ENCODE peak calls at places on chromosome 17, in seven cellular contexts. T is aorta; R is CD4-positive, alpha-beta memory T cell; I is mesendoderm; V is colonic mucosa; N is DND-41; J is vagina. E is an unnamed sample.

GRCh38 chr17:40345161-40346034 is 19.1 kb downstream of the GJD3 start:
- DNase-seq in J (no peak), R (no peak), I (peak), T (peak), N (no peak), V (peak), E (peak)

GRCh38 chr17:63542942-63543821 is 7.1 kb upstream of the DCAF7 start:
- DNase-seq in T (no peak), N (no peak), J (no peak), I (no peak), V (peak), R (no peak), E (no peak)

GRCh38 chr17:45739786-45740185 is 44.3 kb upstream of the CRHR1 start:
- DNase-seq in R (no peak), T (no peak), N (no peak), V (no peak), I (no peak), J (no peak), E (no peak)

GRCh38 chr17:80656590-80656989 is 112.0 kb downstream of the RPTOR start:
- DNase-seq in T (no peak), N (no peak), R (no peak), J (no peak), V (no peak), I (no peak), E (no peak)

GRCh38 chr17:72476575-72476986 is 355.8 kb downstream of the SOX9 start:
- DNase-seq in V (no peak), J (no peak), I (peak), N (no peak), T (no peak), R (no peak), E (no peak)

GRCh38 chr17:83028851-83029250 is 50.6 kb upstream of the METRNL start:
- DNase-seq in R (no peak), J (peak), I (no peak), T (no peak), V (no peak), N (no peak), E (no peak)

GRCh38 chr17:57874434-57875108 is 24.7 kb upstream of the MRPS23 start:
- DNase-seq in R (no peak), I (peak), V (peak), J (no peak), T (peak), N (peak), E (no peak)

GRCh38 chr17:7219812-7220592 is at the start of the genes ACADVL and DLG4:
- DNase-seq in T (peak), I (peak), R (peak), N (peak), V (peak), J (peak), E (peak)

GRCh38 chr17:58121925-58122324 is 26.3 kb upstream of the OR4D1 start:
- DNase-seq in V (no peak), I (peak), J (no peak), R (peak), T (no peak), N (peak), E (peak)

GRCh38 chr17:82668631-82669099 is 20.4 kb upstream of the WDR45B start:
- DNase-seq in V (peak), R (no peak), I (peak), J (no peak), T (peak), N (no peak), E (peak)

GRCh38 chr17:50363217-50364060 is 9.5 kb downstream of the MRPL27 start:
- DNase-seq in T (no peak), J (no peak), N (no peak), I (peak), R (no peak), V (no peak), E (no peak)

GRCh38 chr17:3963214-3964201 is 729 bp downstream of the ATP2A3 start:
- DNase-seq in I (no peak), R (peak), J (no peak), V (peak), N (peak), T (peak), E (peak)

GRCh38 chr17:50037321-50038107 is 18.4 kb upstream of the ITGA3 start:
- DNase-seq in N (no peak), I (no peak), V (peak), R (no peak), J (peak), T (peak), E (no peak)

GRCh38 chr17:80446645-80447405 is 29.6 kb downstream of the NPTX1 start:
- DNase-seq in N (no peak), T (no peak), R (no peak), J (no peak), V (no peak), I (no peak), E (no peak)

GRCh38 chr17:13385481-13385907 is 216.2 kb downstream of the HS3ST3A1 start:
- DNase-seq in V (no peak), N (no peak), T (no peak), I (no peak), R (no peak), J (no peak), E (no peak)

GRCh38 chr17:41397003-41397665 is at the start of gene KRT31:
- DNase-seq in V (no peak), J (no peak), N (no peak), R (no peak), I (no peak), T (no peak), E (no peak)

GRCh38 chr17:41406205-41406604 is 8.8 kb upstream of the KRT31 start:
- DNase-seq in V (no peak), R (no peak), I (peak), N (no peak), T (no peak), J (no peak), E (no peak)

GRCh38 chr17:41404024-41404651 is 6.7 kb upstream of the KRT31 start:
- DNase-seq in N (no peak), I (peak), R (peak), T (no peak), V (no peak), J (no peak), E (peak)

GRCh38 chr17:41403409-41404023 is 6.1 kb upstream of the KRT31 start:
- DNase-seq in I (no peak), R (no peak), N (no peak), V (no peak), J (no peak), T (no peak), E (no peak)

DNA sequence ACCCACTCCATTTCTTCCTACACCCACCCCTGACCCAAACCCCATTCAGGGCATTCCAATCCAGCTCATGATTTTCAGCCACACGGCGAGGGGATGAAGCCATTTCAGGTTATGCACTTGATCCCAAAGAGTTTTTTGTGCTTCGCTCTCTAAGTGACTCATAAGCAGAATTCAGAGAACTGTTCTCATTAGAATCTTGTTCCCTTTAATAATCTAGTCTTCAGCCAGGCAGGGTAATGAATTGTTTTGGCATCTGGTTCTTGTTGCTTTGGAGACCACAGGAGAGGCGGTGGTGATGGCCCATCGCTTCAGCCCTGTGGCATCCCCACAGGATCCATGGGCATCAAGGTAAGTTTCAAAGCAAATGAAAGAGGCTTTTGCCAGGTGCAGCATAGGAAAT is 4.8 kb upstream of the KRT31 start:
- DNase-seq in J (no peak), R (no peak), T (no peak), N (no peak), I (no peak), V (no peak), E (no peak)
- H3K27ac ChIP-seq in J (no peak), R (no peak), T (no peak), N (no peak), I (no peak), V (no peak), E (no peak)

GRCh38 chr17:75633484-75634375 is 496 bp downstream of the SMIM5 start:
- DNase-seq in N (peak), T (peak), V (peak), I (peak), J (peak), R (peak), E (peak)
- H3K4me3 ChIP-seq in N (no peak), T (no peak), V (no peak), I (no peak), J (peak), R (no peak), E (no peak)

GRCh38 chr17:35295686-35296085 is 52.8 kb downstream of the SLFN5 start:
- DNase-seq in R (no peak), I (no peak), T (no peak), J (no peak), V (no peak), N (no peak), E (no peak)

GRCh38 chr17:35297666-35298065 is 54.8 kb downstream of the SLFN5 start:
- DNase-seq in V (no peak), J (no peak), T (no peak), I (no peak), N (no peak), R (no peak), E (no peak)

GRCh38 chr17:35294756-35295155 is 51.9 kb downstream of the SLFN5 start:
- DNase-seq in R (no peak), T (no peak), V (no peak), J (no peak), N (no peak), I (no peak), E (no peak)

GRCh38 chr17:35299108-35299507 is 56.2 kb downstream of the SLFN5 start:
- DNase-seq in V (no peak), N (no peak), R (no peak), T (no peak), J (no peak), I (no peak), E (no peak)

GRCh38 chr17:35298639-35299038 is 55.8 kb downstream of the SLFN5 start:
- DNase-seq in T (no peak), V (no peak), R (no peak), N (no peak), I (no peak), J (no peak), E (no peak)
- H3K27ac ChIP-seq in T (no peak), V (no peak), R (no peak), N (no peak), I (no peak), J (no peak), E (no peak)

GRCh38 chr17:77318491-77319210 is 177.9 kb downstream of the SEC14L1 start:
- DNase-seq in I (peak), N (no peak), T (peak), V (no peak), J (no peak), R (no peak), E (no peak)

GRCh38 chr17:77319211-77320031 is 178.7 kb downstream of the SEC14L1 start:
- DNase-seq in I (peak), V (peak), J (no peak), T (peak), R (peak), N (peak), E (no peak)

GRCh38 chr17:77320046-77320445 is 179.3 kb downstream of the SEC14L1 start:
- DNase-seq in N (no peak), R (no peak), J (no peak), T (no peak), V (no peak), I (no peak), E (no peak)

GRCh38 chr17:77322284-77322533 is 181.4 kb downstream of the SEC14L1 start:
- DNase-seq in I (no peak), T (no peak), J (no peak), R (no peak), N (no peak), V (no peak), E (no peak)

GRCh38 chr17:77320501-77321256 is 179.9 kb downstream of the SEC14L1 start:
- DNase-seq in T (no peak), N (no peak), V (no peak), I (no peak), R (no peak), J (no peak), E (no peak)
- H3K4me3 ChIP-seq in T (peak), N (no peak), V (peak), I (no peak), R (no peak), J (peak), E (no peak)

GRCh38 chr17:28317965-28318758 is 838 bp upstream of the TMEM97 start:
- DNase-seq in V (no peak), T (no peak), J (no peak), N (no peak), I (peak), R (no peak), E (no peak)
- H3K27ac ChIP-seq in V (no peak), T (no peak), J (no peak), N (peak), I (peak), R (no peak), E (peak)

GRCh38 chr17:73867056-73867455 is 222.8 kb upstream of the SDK2 start:
- DNase-seq in R (no peak), J (no peak), V (no peak), I (no peak), T (no peak), N (no peak), E (no peak)

GRCh38 chr17:73865825-73866224 is 221.6 kb upstream of the SDK2 start:
- DNase-seq in T (no peak), V (no peak), I (no peak), N (no peak), R (no peak), J (no peak), E (no peak)

GRCh38 chr17:73872816-73873215 is 228.6 kb upstream of the SDK2 start:
- DNase-seq in V (no peak), R (no peak), J (no peak), I (peak), T (no peak), N (no peak), E (no peak)

GRCh38 chr17:73874008-73874407 is 229.8 kb upstream of the SDK2 start:
- DNase-seq in N (no peak), T (no peak), R (no peak), I (no peak), V (no peak), J (no peak), E (no peak)

GRCh38 chr17:73870035-73870434 is 225.8 kb upstream of the SDK2 start:
- DNase-seq in V (no peak), T (no peak), R (no peak), I (no peak), J (no peak), N (no peak), E (no peak)
- H3K4me3 ChIP-seq in V (no peak), T (no peak), R (no peak), I (no peak), J (no peak), N (no peak), E (no peak)

DNA sequence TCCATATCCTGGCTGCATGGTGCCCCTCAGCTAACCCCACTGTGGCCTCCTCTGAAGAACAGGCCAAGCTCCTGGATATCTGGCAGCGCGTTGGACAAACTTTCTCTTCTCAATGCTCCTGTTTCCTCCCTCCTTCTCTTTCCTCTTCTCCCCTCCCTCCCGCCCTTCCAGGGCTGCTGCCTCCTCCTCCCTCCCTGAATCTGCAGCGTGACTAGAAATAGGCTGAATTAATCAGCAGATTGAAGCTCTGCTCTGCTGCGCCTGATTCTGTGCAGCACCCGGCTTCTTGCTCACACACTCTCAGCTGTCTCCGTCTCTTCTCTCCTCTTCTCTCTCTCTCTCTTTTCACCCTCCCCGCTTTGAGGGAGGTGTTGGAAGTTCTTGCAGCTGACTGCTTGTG is 19.8 kb downstream of the TMEM94 start:
- DNase-seq in V (no peak), N (no peak), J (no peak), I (no peak), R (no peak), T (peak), E (no peak)
- H3K27ac ChIP-seq in V (peak), N (no peak), J (peak), I (no peak), R (no peak), T (no peak), E (no peak)

GRCh38 chr17:66187718-66188117 is 4.2 kb downstream of the CEP112 start:
- DNase-seq in J (no peak), T (no peak), R (no peak), I (no peak), N (no peak), V (no peak), E (no peak)
- H3K4me3 ChIP-seq in J (no peak), T (no peak), R (no peak), I (no peak), N (no peak), V (no peak), E (no peak)